ENCODE peak calls at places on chromosomes 11 and 22, in six cellular contexts. R, C, H, N, Q and U are unnamed samples. For H3K4me1, the result is how much of the 10 kb centered on the place peaks cover.

GRCh38 chr11:77705195-77705876 is 67.7 kb upstream of the CLNS1A start:
- DNase-seq in R (no peak), C (no peak), H (peak), N (no peak), Q (peak), U (peak)

GRCh38 chr11:6629892-6630631 is 10.8 kb upstream of the TPP1 start:
- DNase-seq in R (no peak), C (no peak), H (no peak), N (no peak), Q (no peak), U (no peak)

GRCh38 chr11:61270354-61271070 is 24.6 kb downstream of the VWCE start:
- DNase-seq in R (no peak), C (no peak), H (peak), N (no peak), Q (peak), U (peak)

GRCh38 chr11:77529685-77530084 is 55.8 kb upstream of the PAK1 start:
- DNase-seq in R (no peak), C (no peak), H (no peak), N (no peak), Q (no peak), U (no peak)

GRCh38 chr11:47389577-47390072 is 11.3 kb upstream of the SPI1 start:
- DNase-seq in R (no peak), C (no peak), H (no peak), N (no peak), Q (no peak), U (no peak)

GRCh38 chr11:19576054-19576453 is 136.6 kb upstream of the NAV2 start:
- DNase-seq in R (no peak), C (no peak), H (peak), N (no peak), Q (no peak), U (no peak)

GRCh38 chr22:38843716-38844660 is at the start of gene NPTXR:
- DNase-seq in R (no peak), C (no peak), H (peak), N (peak), Q (no peak), U (peak)

GRCh38 chr11:58905141-58905715 is 34.1 kb upstream of the GLYATL1 start:
- DNase-seq in R (no peak), C (no peak), H (peak), N (peak), Q (peak), U (peak)

GRCh38 chr11:117076941-117077659 is 21.1 kb downstream of the SIK3 start:
- DNase-seq in R (no peak), C (no peak), H (no peak), N (no peak), Q (no peak), U (peak)

GRCh38 chr11:114197799-114198500 is 98.2 kb upstream of the NNMT start:
- DNase-seq in R (no peak), C (no peak), H (peak), N (peak), Q (peak), U (peak)

DNA sequence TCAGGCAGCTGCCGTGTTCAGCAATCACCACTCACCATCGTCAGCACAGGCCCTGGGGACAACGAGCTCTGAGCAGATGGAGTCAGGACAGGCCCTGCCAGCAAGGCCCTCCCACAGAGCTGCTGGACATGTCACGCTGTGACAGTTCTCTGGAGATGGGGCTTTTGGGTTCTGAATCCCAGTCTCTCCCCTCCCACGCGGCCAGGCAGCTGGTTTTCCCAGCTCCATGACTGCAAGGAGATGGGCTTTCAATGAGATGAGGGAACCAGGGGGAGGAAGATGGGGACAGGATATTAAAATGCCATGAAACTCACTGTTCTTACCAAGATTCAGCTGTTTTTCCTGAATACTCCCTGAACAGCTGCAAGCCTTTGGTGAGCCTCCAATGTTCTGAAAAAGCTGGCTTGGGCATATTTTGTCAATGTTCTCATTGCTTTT is 305.9 kb downstream of the BRD1 start:
- DNase-seq in R (no peak), C (no peak), H (no peak), N (no peak), Q (no peak), U (no peak)
- H3K4me1 ChIP-seq in R (under half), C (under half), H (under half), N (under half), Q (under half), U (under half)

DNA sequence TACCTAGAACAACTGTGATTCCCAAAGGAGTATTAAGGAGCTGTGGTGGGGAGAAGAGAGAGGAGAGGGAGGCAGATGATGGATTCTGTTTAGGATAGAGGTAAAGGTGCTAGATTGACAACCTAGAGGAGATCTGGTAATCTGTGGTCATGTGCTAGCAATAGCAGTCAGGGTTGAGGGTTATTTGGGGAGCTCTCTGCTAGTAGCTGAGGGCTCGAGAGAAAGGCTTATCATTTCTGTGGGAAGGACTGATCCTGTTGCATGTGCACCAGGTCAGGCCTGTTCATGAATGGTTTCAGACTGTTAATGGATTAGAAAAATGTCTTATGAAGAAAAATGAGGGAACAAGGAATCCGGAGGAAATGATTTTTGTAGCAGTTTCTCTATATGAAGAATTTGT is 63.2 kb downstream of the MTMR3 start:
- DNase-seq in R (no peak), C (no peak), H (no peak), N (no peak), Q (no peak), U (no peak)
- H3K4me1 ChIP-seq in R (under half), C (under half), H (under half), N (half or more), Q (under half), U (under half)

DNA sequence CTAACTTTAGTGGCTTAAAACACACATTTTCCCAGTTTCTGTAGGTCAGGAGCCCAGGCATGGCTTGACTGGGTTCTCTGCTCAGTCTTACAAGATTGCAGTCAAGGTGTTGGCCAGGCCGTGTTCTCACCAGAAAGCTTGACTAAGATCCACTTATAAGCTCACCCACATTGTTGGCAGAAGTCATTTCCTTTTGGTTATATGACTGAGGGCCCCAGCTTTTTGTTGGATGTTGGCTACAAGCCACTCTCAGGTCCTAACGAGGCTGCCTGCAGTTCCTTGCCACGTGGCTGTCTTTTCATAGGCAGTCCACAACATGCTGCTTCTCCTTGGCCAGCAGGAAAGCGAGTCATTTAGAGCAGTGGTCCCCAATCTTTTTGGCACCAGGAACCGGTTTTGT is 79.3 kb upstream of the CRTAM start:
- DNase-seq in R (no peak), C (no peak), H (peak), N (no peak), Q (peak), U (no peak)
- H3K4me1 ChIP-seq in R (under half), C (under half), H (under half), N (under half), Q (under half), U (under half)

DNA sequence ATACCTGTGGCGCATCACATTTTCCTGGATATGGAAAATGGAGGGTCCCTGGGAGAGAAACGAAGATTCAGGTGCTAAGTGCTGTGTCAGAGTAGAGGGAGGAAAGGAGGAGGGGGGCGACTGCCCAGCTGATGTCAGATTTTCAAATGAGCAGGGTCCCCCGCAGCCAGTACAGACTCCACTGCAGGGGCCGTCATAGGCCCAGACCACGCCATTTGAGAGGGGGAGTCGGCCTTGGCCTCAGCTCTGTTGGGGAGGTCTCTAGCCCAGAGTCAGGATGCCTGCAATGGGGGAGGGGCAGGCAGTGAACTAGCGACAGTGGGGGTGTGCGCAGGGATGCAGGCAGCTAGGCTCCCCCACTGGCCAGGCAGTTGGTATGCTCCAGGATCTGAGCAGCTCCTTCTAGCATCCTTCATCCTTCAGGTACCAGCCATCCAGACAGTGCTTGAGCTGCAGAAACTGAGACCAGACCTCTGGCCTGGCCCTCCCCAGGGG is at the start of the genes BSCL2 and GNG3:
- DNase-seq in R (peak), C (no peak), H (no peak), N (no peak), Q (no peak), U (no peak)
- H3K4me1 ChIP-seq in R (under half), C (under half), H (under half), N (half or more), Q (under half), U (under half)

GRCh38 chr11:78931891-78932290 is 357.2 kb upstream of the NARS2 start:
- DNase-seq in R (no peak), C (no peak), H (no peak), N (no peak), Q (no peak), U (no peak)
- H3K4me1 ChIP-seq in R (under half), C (under half), H (under half), N (under half), Q (under half), U (under half)